ENCODE peak calls at places on chromosomes 6 and 20, in four cellular contexts. F is WTC11, M is HepG2, T is GM12878. W is an unnamed sample.

GRCh38 chr6:101110814-101111213 is 229.7 kb upstream of the ASCC3 start:
- DNase-seq in F (no peak), M (no peak), T (no peak), W (no peak)

GRCh38 chr6:106973018-106973840 is 1.3 kb downstream of the CD24 start:
- DNase-seq in T (no peak), M (no peak), F (peak; percentile 49), W (no peak)

GRCh38 chr6:167995302-167995701 is 2.2 kb upstream of the KIF25 start:
- DNase-seq in T (no peak), M (no peak), F (no peak), W (no peak)

GRCh38 chr6:166488081-166488685 is 98.3 kb downstream of the RAMACL start:
- DNase-seq in T (peak; percentile 80), M (no peak), F (no peak), W (no peak)

GRCh38 chr20:44068780-44069191 is 118.2 kb downstream of the JPH2 start:
- DNase-seq in T (no peak), M (no peak), F (no peak), W (no peak)

GRCh38 chr6:158313989-158314388 is 1.7 kb downstream of the TULP4 start:
- DNase-seq in M (no peak), F (no peak), T (no peak), W (no peak)

GRCh38 chr6:34284563-34285545 is 36.0 kb upstream of the SMIM29 start:
- DNase-seq in M (no peak), F (no peak), T (no peak), W (peak; percentile 69)

GRCh38 chr6:75991941-75992340 is 80.5 kb downstream of the IMPG1 start:
- DNase-seq in T (no peak), F (no peak), M (peak; percentile 4), W (no peak)

GRCh38 chr6:5302220-5302946 is 41.1 kb downstream of the FARS2 start:
- DNase-seq in T (peak; percentile 92), M (no peak), F (no peak), W (peak; percentile 43)

GRCh38 chr6:157667211-157668033 is 155.6 kb upstream of the SNX9 start:
- DNase-seq in F (peak; percentile 54), M (peak; percentile 58), T (peak; percentile 36), W (peak; percentile 82)

GRCh38 chr6:390914-391558 is 516 bp upstream of the IRF4 start:
- DNase-seq in T (no peak), F (peak; percentile 52), M (no peak), W (no peak)

GRCh38 chr6:82906951-82907350 is 158.7 kb downstream of the UBE3D start:
- DNase-seq in T (no peak), F (no peak), M (no peak), W (no peak)

GRCh38 chr20:14334306-14334930 is 3.0 kb downstream of the FLRT3 start:
- DNase-seq in T (no peak), M (peak; percentile 48), F (peak; percentile 20), W (no peak)

GRCh38 chr6:110039996-110040383 is 61.9 kb downstream of the GPR6 start:
- DNase-seq in M (no peak), F (peak; percentile 35), T (no peak), W (no peak)

GRCh38 chr6:161414800-161415199 is 140.9 kb upstream of the AGPAT4 start:
- DNase-seq in M (no peak), T (no peak), F (no peak), W (no peak)

GRCh38 chr6:161415302-161415855 is 141.5 kb upstream of the AGPAT4 start:
- DNase-seq in M (no peak), F (no peak), T (no peak), W (no peak)

GRCh38 chr6:161414180-161414579 is 140.3 kb upstream of the AGPAT4 start:
- DNase-seq in T (no peak), M (no peak), F (no peak), W (no peak)

GRCh38 chr6:161418458-161418945 is 144.6 kb upstream of the AGPAT4 start:
- DNase-seq in T (no peak), M (peak; percentile 56), F (no peak), W (peak; percentile 57)

DNA sequence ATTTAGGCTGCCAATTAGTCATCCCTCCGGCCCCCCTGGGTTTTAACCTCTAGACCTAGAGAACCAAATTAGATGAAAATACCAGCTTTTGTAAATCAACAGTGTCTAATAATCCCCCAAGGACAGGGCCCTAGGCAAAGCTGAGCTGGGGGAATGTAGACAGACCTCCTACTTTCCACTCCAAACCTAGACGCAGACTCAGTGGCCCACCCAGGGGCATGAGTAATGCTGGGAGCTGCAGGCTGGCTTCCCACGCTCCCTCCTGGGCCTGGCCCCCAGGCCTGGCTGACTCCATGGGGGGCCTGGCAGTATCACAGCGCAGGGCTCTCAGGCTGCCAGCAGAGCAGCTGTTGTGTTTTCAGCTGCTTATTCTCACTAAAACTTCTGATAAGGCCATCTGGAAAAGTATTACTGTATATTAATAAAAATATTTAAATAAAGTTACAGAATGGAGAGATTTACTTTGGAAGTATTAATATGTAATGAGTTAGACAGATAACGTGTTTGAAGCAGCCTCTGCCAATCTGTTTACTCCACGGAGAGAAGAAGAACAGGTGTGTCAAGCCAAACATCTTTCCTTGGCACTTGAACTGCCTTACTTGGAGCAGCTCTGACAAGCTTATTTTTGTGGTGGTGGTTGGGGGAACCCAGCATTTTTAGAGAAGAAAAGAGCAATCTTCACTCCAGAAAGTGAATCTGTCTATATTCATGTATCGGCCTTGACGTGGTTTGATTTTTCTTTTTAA is 144.0 kb upstream of the AGPAT4 start:
- DNase-seq in T (no peak), F (no peak), M (no peak), W (no peak)
- TF ChIP-seq ETV6 in T (no peak), F (no peak), M (no peak), W (no peak)

GRCh38 chr20:9571783-9572182 is 57.4 kb downstream of the LAMP5 start:
- DNase-seq in F (no peak), M (no peak), T (no peak), W (no peak)

GRCh38 chr20:9572690-9573089 is 58.3 kb downstream of the LAMP5 start:
- DNase-seq in F (no peak), M (no peak), T (no peak), W (no peak)

GRCh38 chr20:9575836-9576235 is 61.4 kb downstream of the LAMP5 start:
- DNase-seq in T (no peak), M (no peak), F (no peak), W (no peak)

GRCh38 chr20:9574182-9574581 is 59.8 kb downstream of the LAMP5 start:
- DNase-seq in M (no peak), F (no peak), T (no peak), W (no peak)

GRCh38 chr20:9573598-9573997 is 59.2 kb downstream of the LAMP5 start:
- DNase-seq in T (no peak), M (no peak), F (no peak), W (no peak)
- TF ChIP-seq ETV6 in T (no peak), M (no peak), F (no peak), W (no peak)

GRCh38 chr6:37615564-37616340 is 81.9 kb downstream of the MDGA1 start:
- DNase-seq in M (no peak), T (no peak), F (no peak), W (peak; percentile 73)
- TF ChIP-seq ETV6 in M (no peak), T (no peak), F (no peak), W (no peak)

GRCh38 chr6:164337024-164337924 is 922.8 kb downstream of the QKI start:
- DNase-seq in M (no peak), T (no peak), F (no peak), W (peak; percentile 40)
- TF ChIP-seq ETV6 in M (no peak), T (no peak), F (no peak), W (no peak)

GRCh38 chr6:128981716-128982115 is 98.8 kb downstream of the LAMA2 start:
- DNase-seq in T (no peak), F (no peak), M (no peak), W (no peak)
- TF ChIP-seq ETV6 in T (no peak), F (no peak), M (no peak), W (no peak)

DNA sequence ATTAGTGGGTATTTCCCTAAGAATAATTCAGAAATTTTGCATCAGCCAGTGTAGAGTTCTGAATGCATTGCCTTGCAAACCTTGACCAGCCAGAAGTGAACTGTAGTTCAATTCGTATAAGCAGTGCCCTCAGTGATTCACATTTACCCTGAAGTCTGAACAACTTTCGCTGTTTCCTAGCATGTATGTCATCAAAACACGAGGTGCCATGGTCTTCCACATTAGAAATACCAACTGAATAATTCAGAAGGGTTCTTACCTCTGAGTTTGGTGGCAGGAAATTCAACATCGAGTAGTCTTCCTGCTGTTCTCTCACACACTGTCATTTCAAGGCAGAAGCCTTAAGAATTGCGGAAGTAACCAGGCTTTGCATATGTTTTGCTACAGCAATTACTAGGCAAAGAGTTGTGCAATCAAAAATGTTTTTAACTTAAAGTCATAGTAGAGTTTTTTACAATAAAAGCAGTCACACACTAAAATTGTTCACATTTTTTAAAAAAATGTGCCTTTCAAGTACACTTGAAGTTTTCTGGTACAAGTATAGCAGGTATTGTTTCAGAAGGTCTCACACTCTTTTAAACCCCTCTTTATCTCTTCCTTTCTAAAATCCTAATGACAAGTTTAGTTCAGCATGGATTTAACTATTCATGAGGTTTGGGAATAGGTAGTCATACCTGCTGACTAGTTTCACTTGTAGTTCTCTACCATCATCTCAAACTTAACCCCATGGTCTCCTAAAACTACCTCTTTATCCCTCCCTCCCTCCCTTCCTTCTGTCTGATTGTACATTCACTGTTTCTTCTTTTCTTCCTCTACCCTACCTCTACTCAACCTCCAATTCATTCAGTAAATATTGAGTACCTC is 118.3 kb downstream of the STXBP5 start:
- DNase-seq in T (peak; percentile 54), F (no peak), M (no peak), W (no peak)
- TF ChIP-seq ETV6 in T (no peak), F (no peak), M (no peak), W (no peak)

GRCh38 chr20:62774762-62775161 is 21.5 kb upstream of the MRGBP start:
- DNase-seq in M (no peak), T (no peak), F (no peak), W (peak; percentile 73)
- TF ChIP-seq ETV6 in M (no peak), T (no peak), F (no peak), W (no peak)

W was measured in K562.